ENCODE peak calls at places on chromosomes 13 and 19, in eight cellular contexts. One of them, this sample, is unnamed.

GRCh38 chr19:6679139-6679538 is 9.2 kb upstream of the TNFSF14 start:
- DNase-seq in brain microvascular endothelial cell: no peak
- DNase-seq in neuronal stem cell: no peak
- DNase-seq in amniotic epithelial cell: no peak
- DNase-seq in left colon: no peak
- DNase-seq in GM10248: no peak
- DNase-seq in WTC11: no peak
- DNase-seq in progenitor cell of endocrine pancreas: no peak
- DNase-seq in this sample: no peak

GRCh38 chr19:41545547-41545946 is 30.4 kb upstream of the CEACAM21 start:
- DNase-seq in brain microvascular endothelial cell: no peak
- DNase-seq in neuronal stem cell: no peak
- DNase-seq in amniotic epithelial cell: no peak
- DNase-seq in left colon: no peak
- DNase-seq in GM10248: no peak
- DNase-seq in WTC11: no peak
- DNase-seq in progenitor cell of endocrine pancreas: no peak
- DNase-seq in this sample: no peak

GRCh38 chr13:97391201-97391600 is 42.8 kb upstream of the RAP2A start:
- DNase-seq in brain microvascular endothelial cell: no peak
- DNase-seq in neuronal stem cell: no peak
- DNase-seq in amniotic epithelial cell: peak; percentile 52
- DNase-seq in left colon: no peak
- DNase-seq in GM10248: no peak
- DNase-seq in WTC11: no peak
- DNase-seq in progenitor cell of endocrine pancreas: no peak
- DNase-seq in this sample: peak; percentile 11

GRCh38 chr13:20475927-20476691 is 49.5 kb downstream of the CRYL1 start:
- DNase-seq in brain microvascular endothelial cell: no peak
- DNase-seq in neuronal stem cell: no peak
- DNase-seq in amniotic epithelial cell: no peak
- DNase-seq in left colon: no peak
- DNase-seq in GM10248: peak; percentile 76
- DNase-seq in WTC11: peak; percentile 39
- DNase-seq in progenitor cell of endocrine pancreas: no peak
- DNase-seq in this sample: no peak

GRCh38 chr19:49161987-49162386 is 4.4 kb downstream of the TRPM4 start:
- DNase-seq in brain microvascular endothelial cell: peak; percentile 43
- DNase-seq in neuronal stem cell: no peak
- DNase-seq in amniotic epithelial cell: no peak
- DNase-seq in left colon: no peak
- DNase-seq in GM10248: no peak
- DNase-seq in WTC11: no peak
- DNase-seq in progenitor cell of endocrine pancreas: no peak
- DNase-seq in this sample: no peak

GRCh38 chr19:23395041-23395721 is at the start of gene ZNF91:
- DNase-seq in brain microvascular endothelial cell: peak; percentile 98
- DNase-seq in neuronal stem cell: peak; percentile 91
- DNase-seq in amniotic epithelial cell: peak; percentile 97
- DNase-seq in left colon: peak; percentile 99
- DNase-seq in GM10248: peak; percentile 81
- DNase-seq in WTC11: peak; percentile 94
- DNase-seq in progenitor cell of endocrine pancreas: peak; percentile 72
- DNase-seq in this sample: peak; percentile 93

GRCh38 chr13:98022210-98022609 is 68.7 kb downstream of the IPO5 start:
- DNase-seq in brain microvascular endothelial cell: peak; percentile 88
- DNase-seq in neuronal stem cell: no peak
- DNase-seq in amniotic epithelial cell: peak; percentile 60
- DNase-seq in left colon: no peak
- DNase-seq in GM10248: no peak
- DNase-seq in WTC11: no peak
- DNase-seq in progenitor cell of endocrine pancreas: no peak
- DNase-seq in this sample: peak; percentile 23

GRCh38 chr13:46736568-46736967 is 60.4 kb downstream of the ESD start:
- DNase-seq in brain microvascular endothelial cell: no peak
- DNase-seq in neuronal stem cell: no peak
- DNase-seq in amniotic epithelial cell: no peak
- DNase-seq in left colon: no peak
- DNase-seq in GM10248: no peak
- DNase-seq in WTC11: no peak
- DNase-seq in progenitor cell of endocrine pancreas: no peak
- DNase-seq in this sample: no peak

GRCh38 chr13:49604570-49604969 is 19.2 kb upstream of the RCBTB1 start:
- DNase-seq in brain microvascular endothelial cell: no peak
- DNase-seq in neuronal stem cell: no peak
- DNase-seq in amniotic epithelial cell: peak; percentile 10
- DNase-seq in left colon: no peak
- DNase-seq in GM10248: no peak
- DNase-seq in WTC11: no peak
- DNase-seq in progenitor cell of endocrine pancreas: no peak
- DNase-seq in this sample: no peak